ENCODE peak calls at places on chromosomes 3 and 15, in ten cellular contexts. One of them, this sample, is unnamed.

GRCh38 chr3:58009026-58009748 is 965 bp downstream of the FLNB start:
- DNase-seq in LNCaP clone FGC: no peak
- DNase-seq in A673: no peak
- DNase-seq in fibroblast of mammary gland: no peak
- DNase-seq in foreskin fibroblast: no peak
- DNase-seq in amygdala: no peak
- DNase-seq in cardiac septum: no peak
- DNase-seq in NCI-H1092 treated with DMSO at 0.1 percent for 48 hours: peak; percentile 9
- DNase-seq in A549: no peak
- DNase-seq in activated CD8-positive, alpha-beta memory T cell treated with anti-CD3 and anti-CD28 coated beads, Interleukin-2, amount 50 U/mL, for 48 hours: peak; percentile 76
- DNase-seq in this sample: no peak

GRCh38 chr15:74322558-74323180 is 44.8 kb downstream of the CYP11A1 start:
- DNase-seq in A673: peak; percentile 76
- DNase-seq in cardiac septum: no peak
- DNase-seq in NCI-H1092 treated with DMSO at 0.1 percent for 48 hours: peak; percentile 46
- DNase-seq in LNCaP clone FGC: no peak
- DNase-seq in amygdala: peak; percentile 38
- DNase-seq in activated CD8-positive, alpha-beta memory T cell treated with anti-CD3 and anti-CD28 coated beads, Interleukin-2, amount 50 U/mL, for 48 hours: peak; percentile 81
- DNase-seq in A549: peak; percentile 65
- DNase-seq in fibroblast of mammary gland: peak; percentile 57
- DNase-seq in foreskin fibroblast: peak; percentile 83
- DNase-seq in this sample: no peak

GRCh38 chr3:172726370-172726769 is 15.5 kb upstream of the NCEH1 start:
- DNase-seq in NCI-H1092 treated with DMSO at 0.1 percent for 48 hours: no peak
- DNase-seq in cardiac septum: no peak
- DNase-seq in activated CD8-positive, alpha-beta memory T cell treated with anti-CD3 and anti-CD28 coated beads, Interleukin-2, amount 50 U/mL, for 48 hours: no peak
- DNase-seq in amygdala: no peak
- DNase-seq in A549: no peak
- DNase-seq in A673: no peak
- DNase-seq in fibroblast of mammary gland: no peak
- DNase-seq in LNCaP clone FGC: no peak
- DNase-seq in foreskin fibroblast: peak; percentile 32
- DNase-seq in this sample: no peak

GRCh38 chr3:133393691-133394474 is 6.0 kb upstream of the BFSP2 start:
- DNase-seq in activated CD8-positive, alpha-beta memory T cell treated with anti-CD3 and anti-CD28 coated beads, Interleukin-2, amount 50 U/mL, for 48 hours: no peak
- DNase-seq in LNCaP clone FGC: no peak
- DNase-seq in A549: no peak
- DNase-seq in NCI-H1092 treated with DMSO at 0.1 percent for 48 hours: no peak
- DNase-seq in foreskin fibroblast: peak; percentile 17
- DNase-seq in fibroblast of mammary gland: peak; percentile 28
- DNase-seq in amygdala: peak; percentile 14
- DNase-seq in cardiac septum: no peak
- DNase-seq in A673: no peak
- DNase-seq in this sample: no peak

GRCh38 chr15:95127356-95127755 is 896.0 kb downstream of the MCTP2 start:
- DNase-seq in cardiac septum: no peak
- DNase-seq in A549: no peak
- DNase-seq in amygdala: no peak
- DNase-seq in A673: no peak
- DNase-seq in foreskin fibroblast: no peak
- DNase-seq in LNCaP clone FGC: no peak
- DNase-seq in fibroblast of mammary gland: no peak
- DNase-seq in NCI-H1092 treated with DMSO at 0.1 percent for 48 hours: no peak
- DNase-seq in activated CD8-positive, alpha-beta memory T cell treated with anti-CD3 and anti-CD28 coated beads, Interleukin-2, amount 50 U/mL, for 48 hours: no peak
- DNase-seq in this sample: no peak

GRCh38 chr3:108404409-108404808 is 106.0 kb downstream of the MYH15 start:
- DNase-seq in NCI-H1092 treated with DMSO at 0.1 percent for 48 hours: no peak
- DNase-seq in LNCaP clone FGC: no peak
- DNase-seq in A549: no peak
- DNase-seq in cardiac septum: no peak
- DNase-seq in foreskin fibroblast: peak; percentile 56
- DNase-seq in A673: no peak
- DNase-seq in amygdala: no peak
- DNase-seq in fibroblast of mammary gland: peak; percentile 18
- DNase-seq in activated CD8-positive, alpha-beta memory T cell treated with anti-CD3 and anti-CD28 coated beads, Interleukin-2, amount 50 U/mL, for 48 hours: no peak
- DNase-seq in this sample: no peak

GRCh38 chr15:97652700-97653167 is 307.8 kb upstream of the ARRDC4 start:
- DNase-seq in foreskin fibroblast: no peak
- DNase-seq in NCI-H1092 treated with DMSO at 0.1 percent for 48 hours: peak; percentile 5
- DNase-seq in cardiac septum: no peak
- DNase-seq in amygdala: no peak
- DNase-seq in fibroblast of mammary gland: no peak
- DNase-seq in A673: peak; percentile 28
- DNase-seq in A549: no peak
- DNase-seq in LNCaP clone FGC: no peak
- DNase-seq in activated CD8-positive, alpha-beta memory T cell treated with anti-CD3 and anti-CD28 coated beads, Interleukin-2, amount 50 U/mL, for 48 hours: no peak
- DNase-seq in this sample: no peak

GRCh38 chr3:12947504-12948369 is 106.4 kb upstream of the RPL32 start:
- DNase-seq in NCI-H1092 treated with DMSO at 0.1 percent for 48 hours: no peak
- DNase-seq in fibroblast of mammary gland: peak; percentile 64
- DNase-seq in activated CD8-positive, alpha-beta memory T cell treated with anti-CD3 and anti-CD28 coated beads, Interleukin-2, amount 50 U/mL, for 48 hours: no peak
- DNase-seq in amygdala: no peak
- DNase-seq in cardiac septum: no peak
- DNase-seq in foreskin fibroblast: peak; percentile 88
- DNase-seq in LNCaP clone FGC: peak; percentile 18
- DNase-seq in A549: peak; percentile 44
- DNase-seq in A673: peak; percentile 65
- DNase-seq in this sample: peak; percentile 75

GRCh38 chr3:38562467-38562925 is 66.4 kb downstream of the EXOG start:
- DNase-seq in cardiac septum: peak; percentile 31
- DNase-seq in NCI-H1092 treated with DMSO at 0.1 percent for 48 hours: no peak
- DNase-seq in A673: no peak
- DNase-seq in LNCaP clone FGC: no peak
- DNase-seq in activated CD8-positive, alpha-beta memory T cell treated with anti-CD3 and anti-CD28 coated beads, Interleukin-2, amount 50 U/mL, for 48 hours: no peak
- DNase-seq in fibroblast of mammary gland: no peak
- DNase-seq in amygdala: no peak
- DNase-seq in foreskin fibroblast: no peak
- DNase-seq in A549: no peak
- DNase-seq in this sample: no peak

GRCh38 chr15:71885390-71885789 is 75.0 kb downstream of the NR2E3 start:
- DNase-seq in A549: no peak
- DNase-seq in cardiac septum: no peak
- DNase-seq in LNCaP clone FGC: no peak
- DNase-seq in fibroblast of mammary gland: no peak
- DNase-seq in NCI-H1092 treated with DMSO at 0.1 percent for 48 hours: no peak
- DNase-seq in A673: no peak
- DNase-seq in amygdala: no peak
- DNase-seq in foreskin fibroblast: no peak
- DNase-seq in activated CD8-positive, alpha-beta memory T cell treated with anti-CD3 and anti-CD28 coated beads, Interleukin-2, amount 50 U/mL, for 48 hours: no peak
- DNase-seq in this sample: no peak

GRCh38 chr15:73142802-73143762 is 90.8 kb downstream of the NEO1 start:
- DNase-seq in amygdala: no peak
- DNase-seq in A673: no peak
- DNase-seq in foreskin fibroblast: no peak
- DNase-seq in cardiac septum: no peak
- DNase-seq in NCI-H1092 treated with DMSO at 0.1 percent for 48 hours: no peak
- DNase-seq in activated CD8-positive, alpha-beta memory T cell treated with anti-CD3 and anti-CD28 coated beads, Interleukin-2, amount 50 U/mL, for 48 hours: peak; percentile 58
- DNase-seq in LNCaP clone FGC: no peak
- DNase-seq in fibroblast of mammary gland: no peak
- DNase-seq in A549: peak; percentile 13
- DNase-seq in this sample: no peak